ENCODE peak calls at places on chromosomes 7 and 10, in ten cellular contexts. A is endothelial cell of umbilical vein, T is HCT116, M is stomach, C is ovary, I is Peyer's patch, Y is esophagus squamous epithelium, Q is GM12878, U is right lobe of liver, E is K562. K is an unnamed sample.

GRCh38 chr10:51137741-51138529 is 63.6 kb downstream of the PRKG1 start:
- DNase-seq in T (no peak), Q (no peak), E (no peak), I (no peak), A (no peak), U (no peak), Y (no peak), M (no peak), C (no peak), K (no peak)

GRCh38 chr10:126397640-126398382 is 9.5 kb upstream of the ADAM12 start:
- DNase-seq in C (no peak), I (no peak), U (no peak), Y (no peak), E (no peak), Q (no peak), T (no peak), M (no peak), A (no peak), K (no peak)

GRCh38 chr10:31745612-31746376 is 182.8 kb downstream of the ARHGAP12 start:
- DNase-seq in A (peak), M (no peak), T (peak), Q (no peak), I (no peak), E (no peak), Y (no peak), C (no peak), U (no peak), K (no peak)

GRCh38 chr10:13587367-13587766 is 602 bp downstream of the PRPF18 start:
- DNase-seq in Y (no peak), A (no peak), I (peak), E (peak), Q (no peak), U (no peak), M (no peak), T (no peak), C (peak), K (no peak)

GRCh38 chr7:29424295-29424983 is 139.2 kb upstream of the PRR15 start:
- DNase-seq in E (no peak), I (no peak), T (no peak), Q (no peak), A (no peak), U (no peak), C (no peak), M (no peak), Y (no peak), K (no peak)

GRCh38 chr7:82234457-82235049 is 209.0 kb downstream of the CACNA2D1 start:
- DNase-seq in U (no peak), C (no peak), T (peak), E (peak), Y (no peak), I (no peak), A (peak), Q (no peak), M (no peak), K (no peak)

GRCh38 chr7:29865526-29865925 is 59.2 kb downstream of the WIPF3 start:
- DNase-seq in C (no peak), Y (no peak), E (no peak), A (peak), I (no peak), T (peak), Q (no peak), U (no peak), M (peak), K (no peak)

GRCh38 chr10:17784701-17785100 is 24.4 kb upstream of the MRC1 start:
- DNase-seq in Q (no peak), C (no peak), T (no peak), Y (no peak), I (no peak), E (no peak), A (peak), M (no peak), U (no peak), K (no peak)

GRCh38 chr10:61899045-61899444 is 2.5 kb upstream of the ARID5B start:
- DNase-seq in U (no peak), M (no peak), A (peak), T (no peak), E (no peak), Q (no peak), C (no peak), I (no peak), Y (no peak), K (no peak)

GRCh38 chr7:70674268-70675025 is 457.5 kb upstream of the GALNT17 start:
- DNase-seq in E (no peak), Q (no peak), A (no peak), U (no peak), M (no peak), Y (no peak), I (no peak), T (no peak), C (no peak), K (no peak)

GRCh38 chr7:101680406-101681145 is 51.5 kb upstream of the MYL10 start:
- DNase-seq in I (no peak), Y (no peak), E (no peak), A (no peak), Q (no peak), U (no peak), T (no peak), M (no peak), C (no peak), K (no peak)

GRCh38 chr10:5168897-5169296 is 16.1 kb downstream of the AKR1C8 start:
- DNase-seq in U (no peak), T (no peak), Q (no peak), M (no peak), C (no peak), Y (no peak), I (no peak), E (no peak), A (no peak), K (no peak)

GRCh38 chr7:19772858-19773337 is 519 bp downstream of the TMEM196 start:
- DNase-seq in T (no peak), C (peak), U (no peak), A (peak), E (no peak), Q (no peak), Y (no peak), M (no peak), I (no peak), K (no peak)

GRCh38 chr10:3502606-3503005 is 282.4 kb downstream of the KLF6 start:
- DNase-seq in T (no peak), C (no peak), I (no peak), U (no peak), Q (no peak), A (no peak), E (no peak), Y (no peak), M (no peak), K (no peak)

GRCh38 chr7:45178241-45179225 is 20.9 kb downstream of the RAMP3 start:
- DNase-seq in Q (no peak), A (no peak), I (peak), M (no peak), U (peak), T (peak), E (peak), Y (no peak), C (peak), K (no peak)

GRCh38 chr10:22693371-22693784 is 21.0 kb downstream of the PIP4K2A start:
- DNase-seq in U (no peak), I (no peak), Y (no peak), E (peak), A (no peak), M (no peak), C (no peak), T (no peak), Q (no peak), K (no peak)

GRCh38 chr10:43198682-43199005 is 60.4 kb downstream of the CSGALNACT2 start:
- DNase-seq in C (no peak), M (no peak), Y (no peak), A (no peak), E (no peak), T (no peak), Q (no peak), U (no peak), I (peak), K (peak)

GRCh38 chr7:156576216-156577063 is 64.1 kb upstream of the RNF32 start:
- DNase-seq in Q (no peak), I (no peak), U (no peak), A (no peak), T (no peak), Y (no peak), E (no peak), C (no peak), M (no peak), K (no peak)

GRCh38 chr7:117012284-117013174 is 59.2 kb downstream of the ST7 start:
- DNase-seq in A (peak), E (no peak), Y (no peak), Q (peak), I (no peak), M (no peak), C (no peak), U (no peak), T (peak), K (no peak)

GRCh38 chr7:134469622-134470021 is 10.7 kb upstream of the AKR1B1 start:
- DNase-seq in U (no peak), Q (no peak), I (no peak), Y (no peak), M (peak), E (no peak), C (no peak), A (peak), T (no peak), K (no peak)

GRCh38 chr7:139490130-139490529 is 6.7 kb upstream of the KLRG2 start:
- DNase-seq in E (no peak), M (peak), U (no peak), I (no peak), A (no peak), C (no peak), T (no peak), Q (no peak), Y (no peak), K (no peak)

GRCh38 chr7:7830122-7830878 is 111.9 kb upstream of the RPA3 start:
- DNase-seq in E (no peak), M (peak), A (no peak), I (no peak), U (peak), Y (no peak), T (no peak), Q (no peak), C (no peak), K (no peak)

GRCh38 chr7:8261711-8262695 is at the start of gene ICA1:
- DNase-seq in T (no peak), Q (no peak), Y (no peak), C (peak), I (peak), U (peak), M (peak), E (peak), A (peak), K (no peak)

GRCh38 chr7:68488366-68489060 is 1109.8 kb upstream of the AUTS2 start:
- DNase-seq in Y (no peak), T (no peak), C (no peak), U (no peak), I (no peak), M (no peak), Q (no peak), A (no peak), E (no peak), K (no peak)

GRCh38 chr10:6841746-6842145 is 261.7 kb upstream of the PRKCQ start:
- DNase-seq in C (no peak), A (no peak), Y (no peak), U (no peak), T (no peak), Q (no peak), I (no peak), E (no peak), M (no peak), K (no peak)

GRCh38 chr10:98833550-98833949 is 386.8 kb upstream of the HPS1 start:
- DNase-seq in Q (no peak), I (no peak), A (no peak), M (no peak), C (no peak), Y (no peak), U (no peak), T (no peak), E (no peak), K (no peak)

GRCh38 chr7:4154882-4155281 is 527.2 kb upstream of the FOXK1 start:
- DNase-seq in Q (no peak), U (no peak), Y (no peak), E (no peak), A (no peak), T (no peak), M (no peak), C (no peak), I (no peak), K (no peak)

GRCh38 chr7:4158826-4159225 is 523.3 kb upstream of the FOXK1 start:
- DNase-seq in U (no peak), A (no peak), Q (no peak), M (no peak), E (no peak), C (no peak), Y (no peak), T (no peak), I (no peak), K (no peak)

GRCh38 chr7:4157651-4158050 is 524.4 kb upstream of the FOXK1 start:
- DNase-seq in E (no peak), U (no peak), C (no peak), Y (no peak), T (no peak), A (no peak), I (no peak), M (no peak), Q (no peak), K (no peak)

GRCh38 chr7:4158406-4158805 is 523.7 kb upstream of the FOXK1 start:
- DNase-seq in I (no peak), T (no peak), M (no peak), Q (no peak), C (no peak), E (no peak), Y (no peak), U (no peak), A (no peak), K (no peak)

DNA sequence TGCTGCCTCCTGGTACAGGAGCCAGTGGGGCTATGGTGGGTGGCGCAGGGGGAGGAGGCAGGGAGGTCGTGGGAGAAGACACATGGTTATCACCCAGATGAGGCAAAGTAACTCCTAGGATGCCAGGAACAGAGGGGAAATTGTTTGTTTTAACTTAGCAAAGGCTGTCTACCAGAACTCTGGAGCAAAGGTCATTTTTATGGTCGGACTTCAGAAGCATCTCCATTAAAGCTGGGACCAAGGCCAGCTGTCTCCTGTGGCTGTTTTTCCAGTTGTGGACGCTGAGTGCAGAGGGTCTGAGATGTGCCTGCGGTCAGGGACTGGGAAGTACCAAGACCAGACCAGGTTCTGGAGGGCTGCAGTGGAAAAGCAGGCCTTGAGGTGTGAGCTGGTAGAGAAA is 525.9 kb upstream of the FOXK1 start:
- DNase-seq in E (no peak), U (no peak), I (no peak), A (no peak), T (no peak), Q (no peak), C (no peak), Y (no peak), M (no peak), K (no peak)
- H3K27ac ChIP-seq in E (no peak), U (no peak), I (no peak), A (no peak), T (no peak), Q (no peak), C (no peak), Y (no peak), M (no peak), K (no peak)

DNA sequence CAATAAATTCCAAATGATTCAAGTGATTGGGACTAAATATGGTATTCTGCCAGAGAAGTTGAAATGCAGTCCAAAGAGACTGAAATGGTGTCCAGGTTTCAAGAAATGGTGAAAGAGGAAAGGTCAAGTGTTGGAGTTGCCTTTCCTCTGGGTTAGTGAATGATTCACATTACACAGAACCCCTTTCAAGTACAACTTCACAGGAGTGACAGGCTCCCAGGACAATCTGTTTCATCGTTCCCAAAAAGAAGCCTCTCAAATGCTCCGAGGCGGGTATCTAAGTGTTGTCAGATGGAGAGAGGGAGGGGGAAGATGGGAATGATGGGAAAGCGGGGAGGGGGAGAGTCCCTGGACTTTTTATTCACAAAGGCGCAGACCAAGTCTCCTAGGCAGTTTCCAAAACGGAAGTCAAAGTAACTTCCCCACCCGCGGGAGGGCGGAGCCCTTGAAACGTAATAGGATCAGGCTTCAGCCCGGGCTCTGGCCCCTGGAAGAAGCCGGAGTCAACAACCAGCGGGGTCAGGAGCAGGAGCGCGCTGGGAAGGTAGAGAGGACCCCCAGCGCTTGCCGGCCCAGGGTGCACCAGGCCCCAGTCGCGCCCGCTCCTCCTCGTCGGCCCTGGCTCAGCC is 743 bp downstream of the SLC25A13 start:
- DNase-seq in Y (peak), Q (peak), A (peak), C (peak), I (peak), T (peak), M (peak), U (peak), E (peak), K (peak)
- TF ChIP-seq POLR2A in Y (no peak), Q (no peak), A (peak), C (peak), I (peak), T (peak), M (no peak), U (no peak), E (peak), K (no peak)

GRCh38 chr10:79266092-79266491 is 81.2 kb upstream of the PPIF start:
- DNase-seq in E (no peak), M (no peak), C (no peak), A (no peak), Y (no peak), T (no peak), I (no peak), Q (no peak), U (no peak), K (no peak)

GRCh38 chr10:79262959-79263746 is 84.1 kb upstream of the PPIF start:
- DNase-seq in E (no peak), U (no peak), C (no peak), Y (no peak), I (no peak), T (no peak), A (no peak), M (no peak), Q (no peak), K (no peak)

GRCh38 chr10:79264942-79265341 is 82.3 kb upstream of the PPIF start:
- DNase-seq in Q (no peak), U (no peak), Y (no peak), C (no peak), T (no peak), A (no peak), I (no peak), M (no peak), E (no peak), K (no peak)

GRCh38 chr10:79262131-79262530 is 85.1 kb upstream of the PPIF start:
- DNase-seq in C (no peak), Y (no peak), I (no peak), A (no peak), Q (no peak), U (no peak), T (no peak), E (no peak), M (no peak), K (no peak)

GRCh38 chr10:79263951-79264350 is 83.3 kb upstream of the PPIF start:
- DNase-seq in Q (no peak), T (no peak), C (no peak), E (no peak), A (no peak), U (no peak), I (no peak), M (no peak), Y (no peak), K (no peak)
- H3K27ac ChIP-seq in Q (no peak), T (no peak), C (no peak), E (no peak), A (no peak), U (no peak), I (no peak), M (peak), Y (peak), K (no peak)

GRCh38 chr7:121384159-121384745 is 11.9 kb downstream of the FAM3C start:
- DNase-seq in M (peak), I (no peak), T (no peak), U (no peak), C (no peak), Y (no peak), E (no peak), A (peak), Q (no peak), K (no peak)
- TF ChIP-seq POLR2A in M (no peak), I (no peak), T (no peak), U (no peak), C (no peak), Y (no peak), E (no peak), A (no peak), Q (no peak), K (no peak)